ENCODE peak calls at places on chromosomes 5 and 9, in six cellular contexts. One of them, this sample, is unnamed. For H3K4me1, the result is how much of the 10 kb centered on the place peaks cover.

GRCh38 chr9:116549061-116549664 is 137.9 kb upstream of the TRIM32 start:
- DNase-seq in mesendoderm: peak
- DNase-seq in neuronal stem cell: no peak
- DNase-seq in H1: no peak
- DNase-seq in mesenchymal stem cell: peak
- DNase-seq in IMR-90: peak
- DNase-seq in this sample: peak

GRCh38 chr9:137307255-137308101 is 5.4 kb upstream of the NRARP start:
- DNase-seq in neuronal stem cell: no peak
- DNase-seq in IMR-90: no peak
- DNase-seq in mesenchymal stem cell: no peak
- DNase-seq in mesendoderm: no peak
- DNase-seq in H1: no peak
- DNase-seq in this sample: no peak

GRCh38 chr5:43309657-43310056 is 3.6 kb downstream of the HMGCS1 start:
- DNase-seq in mesenchymal stem cell: no peak
- DNase-seq in H1: no peak
- DNase-seq in IMR-90: peak
- DNase-seq in mesendoderm: no peak
- DNase-seq in neuronal stem cell: no peak
- DNase-seq in this sample: no peak

GRCh38 chr5:169048568-169049125 is 252.3 kb downstream of the SLIT3 start:
- DNase-seq in neuronal stem cell: no peak
- DNase-seq in IMR-90: no peak
- DNase-seq in mesendoderm: no peak
- DNase-seq in H1: no peak
- DNase-seq in mesenchymal stem cell: no peak
- DNase-seq in this sample: peak

GRCh38 chr9:133714606-133715294 is 23.4 kb downstream of the SARDH start:
- DNase-seq in neuronal stem cell: no peak
- DNase-seq in mesenchymal stem cell: peak
- DNase-seq in H1: no peak
- DNase-seq in mesendoderm: peak
- DNase-seq in IMR-90: peak
- DNase-seq in this sample: no peak

GRCh38 chr5:139744471-139745120 is 51.0 kb upstream of the PSD2 start:
- DNase-seq in mesendoderm: no peak
- DNase-seq in neuronal stem cell: no peak
- DNase-seq in mesenchymal stem cell: no peak
- DNase-seq in H1: no peak
- DNase-seq in IMR-90: no peak
- DNase-seq in this sample: no peak

GRCh38 chr5:148179234-148179824 is 11.0 kb downstream of the SPINK14 start:
- DNase-seq in neuronal stem cell: peak
- DNase-seq in mesendoderm: peak
- DNase-seq in H1: no peak
- DNase-seq in mesenchymal stem cell: peak
- DNase-seq in IMR-90: peak
- DNase-seq in this sample: peak

GRCh38 chr5:61641748-61642565 is 309.9 kb downstream of the ZSWIM6 start:
- DNase-seq in mesendoderm: no peak
- DNase-seq in mesenchymal stem cell: no peak
- DNase-seq in IMR-90: no peak
- DNase-seq in H1: no peak
- DNase-seq in neuronal stem cell: no peak
- DNase-seq in this sample: no peak

GRCh38 chr5:79464695-79465332 is 49.1 kb downstream of the HOMER1 start:
- DNase-seq in H1: no peak
- DNase-seq in IMR-90: peak
- DNase-seq in mesenchymal stem cell: peak
- DNase-seq in neuronal stem cell: no peak
- DNase-seq in mesendoderm: peak
- DNase-seq in this sample: peak

GRCh38 chr9:131179561-131180219 is 54.3 kb downstream of the NUP214 start:
- DNase-seq in mesenchymal stem cell: peak
- DNase-seq in H1: no peak
- DNase-seq in mesendoderm: peak
- DNase-seq in neuronal stem cell: no peak
- DNase-seq in IMR-90: peak
- DNase-seq in this sample: peak

GRCh38 chr9:125648294-125648693 is 58.7 kb downstream of the MAPKAP1 start:
- DNase-seq in mesenchymal stem cell: no peak
- DNase-seq in neuronal stem cell: no peak
- DNase-seq in H1: no peak
- DNase-seq in mesendoderm: no peak
- DNase-seq in IMR-90: no peak
- DNase-seq in this sample: no peak

GRCh38 chr9:125650271-125650737 is 56.7 kb downstream of the MAPKAP1 start:
- DNase-seq in neuronal stem cell: no peak
- DNase-seq in IMR-90: peak
- DNase-seq in mesenchymal stem cell: peak
- DNase-seq in H1: no peak
- DNase-seq in mesendoderm: peak
- DNase-seq in this sample: no peak

GRCh38 chr9:125649315-125649714 is 57.7 kb downstream of the MAPKAP1 start:
- DNase-seq in H1: no peak
- DNase-seq in mesenchymal stem cell: peak
- DNase-seq in mesendoderm: peak
- DNase-seq in IMR-90: peak
- DNase-seq in neuronal stem cell: no peak
- DNase-seq in this sample: peak

GRCh38 chr9:125651907-125652306 is 55.1 kb downstream of the MAPKAP1 start:
- DNase-seq in neuronal stem cell: no peak
- DNase-seq in H1: no peak
- DNase-seq in mesendoderm: no peak
- DNase-seq in IMR-90: no peak
- DNase-seq in mesenchymal stem cell: no peak
- DNase-seq in this sample: no peak

GRCh38 chr9:125649826-125650225 is 57.2 kb downstream of the MAPKAP1 start:
- DNase-seq in mesenchymal stem cell: peak
- DNase-seq in H1: no peak
- DNase-seq in mesendoderm: no peak
- DNase-seq in IMR-90: no peak
- DNase-seq in neuronal stem cell: no peak
- DNase-seq in this sample: no peak
- H3K4me1 ChIP-seq in mesenchymal stem cell: under half
- H3K4me1 ChIP-seq in H1: under half
- H3K4me1 ChIP-seq in mesendoderm: under half
- H3K4me1 ChIP-seq in IMR-90: under half
- H3K4me1 ChIP-seq in neuronal stem cell: under half
- H3K4me1 ChIP-seq in this sample: under half

GRCh38 chr5:31427013-31427783 is 104.7 kb downstream of the DROSHA start:
- DNase-seq in H1: no peak
- DNase-seq in IMR-90: no peak
- DNase-seq in neuronal stem cell: no peak
- DNase-seq in mesendoderm: peak
- DNase-seq in mesenchymal stem cell: peak
- DNase-seq in this sample: no peak
- H3K23ac ChIP-seq in H1: no peak
- H3K23ac ChIP-seq in IMR-90: peak
- H3K23ac ChIP-seq in neuronal stem cell: no peak
- H3K23ac ChIP-seq in mesendoderm: peak
- H3K23ac ChIP-seq in mesenchymal stem cell: no peak
- H3K23ac ChIP-seq in this sample: no peak

GRCh38 chr5:159206818-159207217 is 2.5 kb downstream of the RNF145 start:
- DNase-seq in mesenchymal stem cell: no peak
- DNase-seq in IMR-90: no peak
- DNase-seq in H1: no peak
- DNase-seq in mesendoderm: no peak
- DNase-seq in neuronal stem cell: no peak
- DNase-seq in this sample: no peak
- H3K4me1 ChIP-seq in mesenchymal stem cell: under half
- H3K4me1 ChIP-seq in IMR-90: under half
- H3K4me1 ChIP-seq in H1: under half
- H3K4me1 ChIP-seq in mesendoderm: under half
- H3K4me1 ChIP-seq in neuronal stem cell: under half
- H3K4me1 ChIP-seq in this sample: under half

GRCh38 chr9:98787766-98788335 is 8.5 kb downstream of the ANKS6 start:
- DNase-seq in mesenchymal stem cell: no peak
- DNase-seq in IMR-90: no peak
- DNase-seq in mesendoderm: no peak
- DNase-seq in neuronal stem cell: no peak
- DNase-seq in H1: no peak
- DNase-seq in this sample: no peak

GRCh38 chr9:98792096-98792490 is 4.3 kb downstream of the ANKS6 start:
- DNase-seq in neuronal stem cell: no peak
- DNase-seq in mesendoderm: no peak
- DNase-seq in IMR-90: no peak
- DNase-seq in mesenchymal stem cell: no peak
- DNase-seq in H1: no peak
- DNase-seq in this sample: no peak

GRCh38 chr9:98790601-98791146 is 5.7 kb downstream of the ANKS6 start:
- DNase-seq in neuronal stem cell: no peak
- DNase-seq in mesenchymal stem cell: no peak
- DNase-seq in H1: no peak
- DNase-seq in IMR-90: no peak
- DNase-seq in mesendoderm: no peak
- DNase-seq in this sample: no peak

GRCh38 chr9:98791147-98792095 is 4.9 kb downstream of the ANKS6 start:
- DNase-seq in neuronal stem cell: peak
- DNase-seq in H1: peak
- DNase-seq in mesendoderm: peak
- DNase-seq in mesenchymal stem cell: peak
- DNase-seq in IMR-90: peak
- DNase-seq in this sample: peak

DNA sequence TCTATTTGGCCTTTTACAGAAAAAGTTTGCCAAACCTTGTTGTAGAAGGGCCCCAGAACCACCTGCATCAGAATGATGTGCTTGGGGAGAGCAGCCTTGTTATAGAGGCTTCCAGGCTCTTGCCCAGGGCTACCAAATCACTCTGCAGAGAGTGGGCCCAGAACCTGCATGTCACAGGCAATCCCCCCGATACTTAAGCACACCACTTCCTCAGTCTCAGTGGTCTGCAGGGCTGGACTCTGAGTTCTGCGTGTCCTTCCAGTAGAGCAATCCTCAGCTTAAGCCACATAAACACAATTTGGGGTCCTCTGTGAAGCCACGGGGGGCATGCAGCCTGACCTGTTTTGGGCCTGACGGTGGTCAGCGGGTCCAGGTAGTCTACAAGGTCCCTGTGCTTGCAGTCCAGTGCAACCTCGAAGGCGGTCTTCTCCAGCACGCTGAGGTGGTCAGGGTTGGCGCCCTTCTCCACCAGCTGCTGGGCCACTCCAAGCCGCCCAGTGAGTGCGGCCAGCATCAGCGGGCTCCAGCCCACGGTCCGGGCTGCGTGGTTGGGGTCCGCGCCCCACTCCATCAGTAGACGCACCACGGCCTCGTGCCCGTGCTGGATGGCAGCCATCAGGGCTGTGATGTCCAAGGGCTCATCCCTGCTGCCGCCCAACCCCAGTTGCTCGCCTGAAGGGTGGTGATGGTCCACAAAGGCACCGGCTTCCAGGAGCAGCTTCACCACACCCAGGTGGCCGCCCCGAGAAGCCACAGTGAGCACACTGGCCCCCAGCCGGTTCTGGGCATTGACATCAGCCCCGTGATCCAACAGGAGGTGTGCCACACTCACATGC is 6.4 kb downstream of the ANKS6 start:
- DNase-seq in IMR-90: no peak
- DNase-seq in H1: no peak
- DNase-seq in neuronal stem cell: no peak
- DNase-seq in mesenchymal stem cell: no peak
- DNase-seq in mesendoderm: no peak
- DNase-seq in this sample: no peak
- H3K23ac ChIP-seq in IMR-90: no peak
- H3K23ac ChIP-seq in H1: no peak
- H3K23ac ChIP-seq in neuronal stem cell: peak
- H3K23ac ChIP-seq in mesenchymal stem cell: no peak
- H3K23ac ChIP-seq in mesendoderm: no peak
- H3K23ac ChIP-seq in this sample: no peak

DNA sequence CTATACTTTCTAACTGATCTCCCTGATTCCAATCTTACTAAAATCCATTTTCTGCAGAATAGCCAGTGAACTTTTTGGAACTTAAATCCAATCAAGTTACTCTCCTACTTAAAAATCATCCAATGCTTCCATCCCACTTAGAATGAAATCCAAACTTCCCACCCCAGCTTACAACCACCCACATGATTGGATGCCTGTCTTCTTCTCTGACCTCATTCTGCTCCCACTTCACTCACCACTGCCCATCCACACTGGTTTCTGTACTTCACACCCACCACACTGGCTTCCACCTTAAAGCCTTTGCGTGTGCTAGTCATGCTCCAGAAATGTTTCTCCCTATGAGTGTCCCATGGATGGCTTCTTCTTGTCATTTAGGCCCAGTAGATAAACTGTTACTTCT is 119.7 kb downstream of the PRELID2 start:
- DNase-seq in neuronal stem cell: no peak
- DNase-seq in IMR-90: no peak
- DNase-seq in H1: no peak
- DNase-seq in mesenchymal stem cell: no peak
- DNase-seq in mesendoderm: no peak
- DNase-seq in this sample: no peak
- H3K4me1 ChIP-seq in neuronal stem cell: under half
- H3K4me1 ChIP-seq in IMR-90: under half
- H3K4me1 ChIP-seq in H1: under half
- H3K4me1 ChIP-seq in mesenchymal stem cell: under half
- H3K4me1 ChIP-seq in mesendoderm: under half
- H3K4me1 ChIP-seq in this sample: under half

GRCh38 chr5:141503699-141504098 is 14.8 kb downstream of the PCDHGC5 start:
- DNase-seq in H1: no peak
- DNase-seq in IMR-90: no peak
- DNase-seq in mesendoderm: no peak
- DNase-seq in mesenchymal stem cell: no peak
- DNase-seq in neuronal stem cell: no peak
- DNase-seq in this sample: no peak

GRCh38 chr5:141507387-141508091 is 18.7 kb downstream of the PCDHGC5 start:
- DNase-seq in H1: no peak
- DNase-seq in mesendoderm: no peak
- DNase-seq in IMR-90: peak
- DNase-seq in mesenchymal stem cell: peak
- DNase-seq in neuronal stem cell: no peak
- DNase-seq in this sample: no peak

GRCh38 chr5:141506381-141507155 is 17.7 kb downstream of the PCDHGC5 start:
- DNase-seq in H1: no peak
- DNase-seq in neuronal stem cell: no peak
- DNase-seq in mesendoderm: no peak
- DNase-seq in IMR-90: no peak
- DNase-seq in mesenchymal stem cell: no peak
- DNase-seq in this sample: no peak

GRCh38 chr5:141504216-141504615 is 15.3 kb downstream of the PCDHGC5 start:
- DNase-seq in mesendoderm: no peak
- DNase-seq in mesenchymal stem cell: no peak
- DNase-seq in neuronal stem cell: no peak
- DNase-seq in H1: no peak
- DNase-seq in IMR-90: no peak
- DNase-seq in this sample: no peak

DNA sequence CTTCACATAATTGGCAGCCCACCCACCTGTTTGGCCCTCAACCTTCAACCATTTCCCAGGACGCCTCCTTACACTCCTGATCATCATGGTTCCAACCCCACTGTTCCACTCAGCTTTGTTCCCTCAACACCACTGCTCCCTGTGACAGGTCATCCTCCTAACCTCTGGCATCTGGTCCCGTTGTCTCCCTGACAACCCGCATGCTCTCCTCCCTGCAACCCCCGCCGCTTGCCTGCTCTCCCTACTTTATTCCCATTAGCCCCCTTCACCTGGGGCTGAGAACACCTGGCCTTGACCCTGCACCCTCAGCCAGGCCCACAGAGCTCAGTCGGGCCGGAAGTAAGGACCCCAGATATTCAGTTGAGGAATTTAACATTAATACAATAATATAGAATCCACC is 12.9 kb downstream of the PCDHGC5 start:
- DNase-seq in neuronal stem cell: no peak
- DNase-seq in mesendoderm: no peak
- DNase-seq in mesenchymal stem cell: no peak
- DNase-seq in H1: no peak
- DNase-seq in IMR-90: no peak
- DNase-seq in this sample: no peak
- H3K23ac ChIP-seq in neuronal stem cell: no peak
- H3K23ac ChIP-seq in mesendoderm: no peak
- H3K23ac ChIP-seq in mesenchymal stem cell: no peak
- H3K23ac ChIP-seq in H1: no peak
- H3K23ac ChIP-seq in IMR-90: no peak
- H3K23ac ChIP-seq in this sample: no peak

This sample was measured in trophoblast cell.